ENCODE peak calls at places on chromosomes 11 and 22, in ten cellular contexts. P is breast epithelium, B is AG04450, K is GM23338, I is PC-3, M is stomach, W is IMR-90, T is right lobe of liver, L is hepatocyte, D is aorta. R is an unnamed sample.

GRCh38 chr22:47036936-47037485 is 274.6 kb downstream of the TBC1D22A start:
- DNase-seq in P (no peak), B (no peak), K (no peak), I (no peak), M (no peak), W (no peak), T (no peak), L (no peak), D (peak), R (peak)

GRCh38 chr11:110712643-110713468 is 619 bp upstream of the ARHGAP20 start:
- DNase-seq in P (peak), B (no peak), K (peak), I (no peak), M (no peak), W (peak), T (peak), L (peak), D (peak), R (no peak)

GRCh38 chr11:27869701-27870100 is 169.4 kb upstream of the BDNF start:
- DNase-seq in P (no peak), B (no peak), K (no peak), I (no peak), M (no peak), W (no peak), T (no peak), L (no peak), D (no peak), R (no peak)

GRCh38 chr22:18042685-18043084 is 18.3 kb upstream of the MICAL3 start:
- DNase-seq in P (no peak), B (no peak), K (no peak), I (peak), M (no peak), W (no peak), T (peak), L (no peak), D (no peak), R (no peak)

GRCh38 chr11:119422505-119423416 is at the start of gene THY1:
- DNase-seq in P (no peak), B (no peak), K (peak), I (no peak), M (no peak), W (peak), T (no peak), L (peak), D (peak), R (peak)

GRCh38 chr22:20090730-20091240 is 10.7 kb downstream of the DGCR8 start:
- DNase-seq in P (no peak), B (no peak), K (no peak), I (no peak), M (no peak), W (no peak), T (no peak), L (no peak), D (peak), R (no peak)

GRCh38 chr11:72947229-72947628 is 133.0 kb downstream of the ATG16L2 start:
- DNase-seq in P (no peak), B (no peak), K (no peak), I (no peak), M (no peak), W (peak), T (no peak), L (no peak), D (no peak), R (no peak)

GRCh38 chr11:27626938-27627586 is 73.2 kb downstream of the BDNF start:
- DNase-seq in P (no peak), B (no peak), K (peak), I (no peak), M (no peak), W (no peak), T (no peak), L (no peak), D (no peak), R (no peak)

GRCh38 chr22:19957445-19957844 is 15.8 kb upstream of the TXNRD2 start:
- DNase-seq in P (no peak), B (no peak), K (no peak), I (no peak), M (no peak), W (no peak), T (no peak), L (no peak), D (peak), R (no peak)

GRCh38 chr22:48258841-48259240 is 1496.4 kb downstream of the TBC1D22A start:
- DNase-seq in P (no peak), B (no peak), K (no peak), I (no peak), M (no peak), W (no peak), T (no peak), L (no peak), D (no peak), R (no peak)

GRCh38 chr11:57761301-57762234 is at the start of gene CTNND1:
- DNase-seq in P (peak), B (peak), K (peak), I (peak), M (peak), W (peak), T (peak), L (peak), D (peak), R (peak)

GRCh38 chr11:78577495-78577894 is 2.8 kb upstream of the NARS2 start:
- DNase-seq in P (no peak), B (no peak), K (no peak), I (no peak), M (no peak), W (no peak), T (no peak), L (no peak), D (no peak), R (no peak)

GRCh38 chr11:131924446-131925240 is 554.2 kb downstream of the NTM start:
- DNase-seq in P (no peak), B (no peak), K (no peak), I (peak), M (no peak), W (peak), T (no peak), L (no peak), D (no peak), R (no peak)

GRCh38 chr11:1345752-1346513 is 36.5 kb upstream of the TOLLIP start:
- DNase-seq in P (no peak), B (no peak), K (no peak), I (no peak), M (peak), W (no peak), T (peak), L (no peak), D (no peak), R (no peak)

GRCh38 chr22:50537765-50538164 is 7.9 kb upstream of the KLHDC7B start:
- DNase-seq in P (no peak), B (no peak), K (no peak), I (no peak), M (no peak), W (no peak), T (no peak), L (no peak), D (peak), R (no peak)

GRCh38 chr11:117426297-117426685 is 98.6 kb downstream of the CEP164 start:
- DNase-seq in P (peak), B (no peak), K (peak), I (peak), M (peak), W (peak), T (peak), L (peak), D (peak), R (peak)

GRCh38 chr22:27148886-27149470 is 491.6 kb downstream of the MIAT start:
- DNase-seq in P (no peak), B (no peak), K (no peak), I (no peak), M (no peak), W (no peak), T (no peak), L (no peak), D (no peak), R (no peak)

GRCh38 chr11:80320765-80321164 is 879.9 kb upstream of the TENM4 start:
- DNase-seq in P (no peak), B (no peak), K (peak), I (peak), M (no peak), W (no peak), T (no peak), L (no peak), D (no peak), R (no peak)

GRCh38 chr11:36456136-36456535 is 53.9 kb downstream of the TRAF6 start:
- DNase-seq in P (no peak), B (no peak), K (no peak), I (no peak), M (no peak), W (no peak), T (no peak), L (no peak), D (no peak), R (no peak)

GRCh38 chr11:64077607-64078006 is 41.9 kb downstream of the FLRT1 start:
- DNase-seq in P (no peak), B (no peak), K (no peak), I (no peak), M (no peak), W (no peak), T (no peak), L (no peak), D (no peak), R (no peak)

GRCh38 chr11:76597533-76598425 is 72.8 kb downstream of the LRRC32 start:
- DNase-seq in P (no peak), B (no peak), K (no peak), I (no peak), M (no peak), W (no peak), T (no peak), L (peak), D (peak), R (no peak)

GRCh38 chr11:76600124-76600655 is 70.4 kb downstream of the LRRC32 start:
- DNase-seq in P (no peak), B (no peak), K (no peak), I (no peak), M (no peak), W (no peak), T (no peak), L (no peak), D (no peak), R (no peak)

GRCh38 chr11:76599041-76600013 is 71.2 kb downstream of the LRRC32 start:
- DNase-seq in P (no peak), B (no peak), K (peak), I (no peak), M (no peak), W (peak), T (no peak), L (peak), D (peak), R (no peak)

GRCh38 chr11:76598426-76598839 is 72.1 kb downstream of the LRRC32 start:
- DNase-seq in P (no peak), B (no peak), K (peak), I (peak), M (no peak), W (peak), T (no peak), L (peak), D (peak), R (no peak)

DNA sequence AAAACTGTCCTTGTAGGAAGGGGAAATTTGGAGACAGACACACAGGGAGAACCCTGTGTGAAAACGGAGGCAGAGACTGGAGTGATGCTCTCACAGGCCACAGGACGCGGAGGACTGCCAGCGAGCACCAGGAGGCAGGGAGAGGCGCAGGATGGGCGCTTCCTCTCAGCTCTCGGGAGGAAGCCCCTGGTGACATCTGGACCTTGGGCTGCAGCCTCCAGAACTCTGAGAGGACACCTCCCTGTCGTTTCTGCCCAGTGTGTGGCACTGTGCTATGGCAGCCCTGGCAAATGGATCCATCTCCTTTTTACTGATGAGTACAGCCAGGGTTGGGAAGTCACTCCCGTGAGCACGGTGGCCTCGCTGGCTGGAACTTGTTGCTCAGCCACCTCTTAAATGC is 73.9 kb downstream of the LRRC32 start:
- DNase-seq in P (no peak), B (no peak), K (no peak), I (no peak), M (no peak), W (no peak), T (no peak), L (no peak), D (no peak), R (no peak)
- H3K27ac ChIP-seq in P (no peak), B (no peak), K (no peak), I (no peak), M (no peak), W (no peak), T (no peak), L (no peak), D (no peak), R (no peak)

GRCh38 chr11:29484548-29484947 is 532.3 kb downstream of the KCNA4 start:
- DNase-seq in P (no peak), B (no peak), K (no peak), I (no peak), M (no peak), W (no peak), T (no peak), L (no peak), D (no peak), R (no peak)
- H3K4me3 ChIP-seq in P (no peak), B (no peak), K (no peak), I (no peak), M (no peak), W (no peak), T (no peak), L (no peak), D (no peak), R (no peak)

DNA sequence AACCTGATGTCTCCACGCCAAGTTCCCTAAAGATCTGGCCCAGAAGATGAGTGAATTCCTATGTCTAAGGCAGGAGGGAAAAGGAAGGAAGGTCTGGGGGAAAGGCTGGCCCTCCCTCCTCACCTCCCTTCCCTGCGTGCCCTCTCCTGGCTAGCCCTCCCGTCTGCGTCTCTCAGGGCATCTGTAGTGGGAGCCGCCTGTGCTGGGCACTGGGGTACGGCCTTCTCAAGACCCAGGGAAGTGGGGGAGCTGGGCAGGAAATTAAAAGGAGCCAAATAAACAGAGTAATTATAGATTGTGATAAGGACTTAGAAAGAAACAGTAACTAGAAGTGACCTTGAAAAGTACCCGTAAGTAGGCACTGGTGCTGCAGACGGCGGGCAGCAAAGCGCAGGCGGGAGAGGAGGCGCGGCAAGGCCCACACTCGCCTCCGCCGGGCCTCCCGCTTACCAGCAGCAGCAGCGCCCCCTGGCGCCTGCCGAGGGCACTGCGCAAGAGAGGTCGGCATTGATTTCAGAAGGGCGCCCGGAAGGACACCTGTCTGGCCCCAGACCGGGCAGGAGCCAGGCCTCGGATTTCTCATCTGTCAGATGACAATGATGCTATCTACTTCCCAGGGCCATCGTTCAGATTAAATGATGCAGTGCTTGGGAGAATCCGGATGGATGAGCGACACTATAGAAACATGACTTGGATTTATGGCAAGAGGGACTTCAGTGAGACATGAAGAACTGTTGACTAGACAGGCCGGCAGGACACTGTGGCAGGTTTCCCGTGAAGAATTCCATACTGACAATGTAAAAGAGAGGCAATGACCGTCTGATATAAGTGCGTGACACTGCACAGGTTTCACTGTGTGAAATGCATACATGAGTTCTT is 7.3 kb downstream of the KCNJ1 start:
- DNase-seq in P (no peak), B (no peak), K (peak), I (peak), M (peak), W (peak), T (peak), L (peak), D (peak), R (peak)
- H3K27ac ChIP-seq in P (no peak), B (no peak), K (no peak), I (no peak), M (no peak), W (no peak), T (no peak), L (no peak), D (no peak), R (no peak)

GRCh38 chr11:61777234-61778090 is 14.9 kb downstream of the TMEM258 start:
- DNase-seq in P (no peak), B (no peak), K (peak), I (no peak), M (peak), W (no peak), T (no peak), L (no peak), D (no peak), R (peak)
- H3K4me3 ChIP-seq in P (no peak), B (no peak), K (no peak), I (no peak), M (peak), W (no peak), T (no peak), L (no peak), D (no peak), R (peak)

DNA sequence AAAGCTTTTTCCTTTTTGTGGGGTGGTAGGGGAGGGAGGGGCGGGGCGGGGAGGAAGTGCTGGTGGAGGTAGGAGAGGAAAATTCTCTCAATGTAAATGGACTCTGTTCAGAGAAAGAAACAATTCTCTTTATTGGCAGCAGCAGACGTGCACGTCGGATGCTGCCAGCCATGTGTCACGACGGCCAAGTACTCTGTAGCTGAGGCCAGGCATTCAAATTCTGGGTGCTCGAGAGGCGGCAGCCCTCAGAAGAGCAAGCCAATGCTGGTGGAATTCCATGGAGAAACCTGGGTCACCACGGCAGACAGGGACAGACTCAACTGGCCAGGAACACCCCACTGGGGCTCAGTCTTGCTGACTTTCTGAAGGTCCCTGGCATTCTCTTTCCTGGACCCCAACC is 90.8 kb downstream of the ABTB2 start:
- DNase-seq in P (peak), B (no peak), K (no peak), I (no peak), M (no peak), W (no peak), T (no peak), L (peak), D (peak), R (peak)
- H3K27ac ChIP-seq in P (peak), B (no peak), K (no peak), I (no peak), M (peak), W (peak), T (no peak), L (peak), D (peak), R (no peak)

GRCh38 chr11:67314218-67314617 is 10.9 kb downstream of the SSH3 start:
- DNase-seq in P (no peak), B (no peak), K (no peak), I (no peak), M (peak), W (no peak), T (no peak), L (no peak), D (no peak), R (no peak)

GRCh38 chr11:67313125-67313890 is 10.0 kb downstream of the SSH3 start:
- DNase-seq in P (no peak), B (no peak), K (no peak), I (no peak), M (peak), W (no peak), T (no peak), L (no peak), D (no peak), R (no peak)

GRCh38 chr11:67311556-67312082 is 8.3 kb downstream of the SSH3 start:
- DNase-seq in P (peak), B (no peak), K (no peak), I (no peak), M (peak), W (no peak), T (peak), L (no peak), D (no peak), R (no peak)

GRCh38 chr11:67311051-67311555 is 7.8 kb downstream of the SSH3 start:
- DNase-seq in P (no peak), B (no peak), K (no peak), I (no peak), M (peak), W (no peak), T (no peak), L (no peak), D (no peak), R (no peak)

GRCh38 chr11:67312187-67313021 is 9.1 kb downstream of the SSH3 start:
- DNase-seq in P (peak), B (no peak), K (no peak), I (peak), M (peak), W (no peak), T (peak), L (no peak), D (no peak), R (no peak)
- H3K4me3 ChIP-seq in P (no peak), B (no peak), K (no peak), I (peak), M (no peak), W (no peak), T (no peak), L (no peak), D (no peak), R (no peak)

R was measured in heart left ventricle.